ENCODE peak calls at places on chromosome 21, in five cellular contexts. One of them, this sample, is unnamed.

GRCh38 chr21:29181799-29182470 is 51.5 kb downstream of the MAP3K7CL start:
- DNase-seq in astrocyte of the spinal cord: peak
- DNase-seq in cardiac muscle cell: peak
- DNase-seq in adipocyte: peak
- DNase-seq in endodermal cell: no peak
- DNase-seq in this sample: no peak

GRCh38 chr21:42123509-42123908 is 52.4 kb downstream of the UMODL1 start:
- DNase-seq in astrocyte of the spinal cord: no peak
- DNase-seq in cardiac muscle cell: no peak
- DNase-seq in adipocyte: no peak
- DNase-seq in endodermal cell: no peak
- DNase-seq in this sample: no peak

GRCh38 chr21:44013380-44014088 is 1.4 kb downstream of the TRAPPC10 start:
- DNase-seq in astrocyte of the spinal cord: no peak
- DNase-seq in cardiac muscle cell: no peak
- DNase-seq in adipocyte: peak
- DNase-seq in endodermal cell: no peak
- DNase-seq in this sample: no peak

GRCh38 chr21:41766883-41767605 is at the start of gene RIPK4:
- DNase-seq in astrocyte of the spinal cord: peak
- DNase-seq in cardiac muscle cell: peak
- DNase-seq in adipocyte: peak
- DNase-seq in endodermal cell: peak
- DNase-seq in this sample: no peak

GRCh38 chr21:15164678-15165303 is 100.0 kb upstream of the NRIP1 start:
- DNase-seq in astrocyte of the spinal cord: no peak
- DNase-seq in cardiac muscle cell: no peak
- DNase-seq in adipocyte: no peak
- DNase-seq in endodermal cell: no peak
- DNase-seq in this sample: no peak

GRCh38 chr21:44606495-44606894 is 5.4 kb upstream of the KRTAP10-8 start:
- DNase-seq in astrocyte of the spinal cord: no peak
- DNase-seq in cardiac muscle cell: no peak
- DNase-seq in adipocyte: no peak
- DNase-seq in endodermal cell: no peak
- DNase-seq in this sample: no peak

GRCh38 chr21:45817345-45817744 is 164.2 kb upstream of the COL6A1 start:
- DNase-seq in astrocyte of the spinal cord: peak
- DNase-seq in cardiac muscle cell: no peak
- DNase-seq in adipocyte: no peak
- DNase-seq in endodermal cell: no peak
- DNase-seq in this sample: no peak

GRCh38 chr21:30257773-30258172 is 25.0 kb downstream of the KRTAP24-1 start:
- DNase-seq in astrocyte of the spinal cord: peak
- DNase-seq in cardiac muscle cell: peak
- DNase-seq in adipocyte: peak
- DNase-seq in endodermal cell: peak
- DNase-seq in this sample: no peak

GRCh38 chr21:38669186-38669585 is 136.5 kb upstream of the ETS2 start:
- DNase-seq in astrocyte of the spinal cord: peak
- DNase-seq in cardiac muscle cell: peak
- DNase-seq in adipocyte: peak
- DNase-seq in endodermal cell: peak
- DNase-seq in this sample: no peak

GRCh38 chr21:35853321-35853922 is 206.9 kb downstream of the SETD4 start:
- DNase-seq in astrocyte of the spinal cord: no peak
- DNase-seq in cardiac muscle cell: no peak
- DNase-seq in adipocyte: no peak
- DNase-seq in endodermal cell: no peak
- DNase-seq in this sample: no peak

GRCh38 chr21:43602277-43603229 is 56.7 kb downstream of the HSF2BP start:
- DNase-seq in astrocyte of the spinal cord: no peak
- DNase-seq in cardiac muscle cell: no peak
- DNase-seq in adipocyte: no peak
- DNase-seq in endodermal cell: no peak
- DNase-seq in this sample: no peak

GRCh38 chr21:37364722-37365121 is 1.9 kb upstream of the DYRK1A start:
- DNase-seq in astrocyte of the spinal cord: no peak
- DNase-seq in cardiac muscle cell: no peak
- DNase-seq in adipocyte: no peak
- DNase-seq in endodermal cell: no peak
- DNase-seq in this sample: no peak
- H3K4me3 ChIP-seq in astrocyte of the spinal cord: no peak
- H3K4me3 ChIP-seq in cardiac muscle cell: peak
- H3K4me3 ChIP-seq in adipocyte: peak
- H3K4me3 ChIP-seq in endodermal cell: peak
- H3K4me3 ChIP-seq in this sample: peak

GRCh38 chr21:34745557-34746255 is 76.9 kb downstream of the CLIC6 start:
- DNase-seq in astrocyte of the spinal cord: peak
- DNase-seq in cardiac muscle cell: peak
- DNase-seq in adipocyte: peak
- DNase-seq in endodermal cell: peak
- DNase-seq in this sample: no peak
- H3K4me3 ChIP-seq in astrocyte of the spinal cord: peak
- H3K4me3 ChIP-seq in cardiac muscle cell: no peak
- H3K4me3 ChIP-seq in adipocyte: peak
- H3K4me3 ChIP-seq in endodermal cell: no peak
- H3K4me3 ChIP-seq in this sample: no peak

DNA sequence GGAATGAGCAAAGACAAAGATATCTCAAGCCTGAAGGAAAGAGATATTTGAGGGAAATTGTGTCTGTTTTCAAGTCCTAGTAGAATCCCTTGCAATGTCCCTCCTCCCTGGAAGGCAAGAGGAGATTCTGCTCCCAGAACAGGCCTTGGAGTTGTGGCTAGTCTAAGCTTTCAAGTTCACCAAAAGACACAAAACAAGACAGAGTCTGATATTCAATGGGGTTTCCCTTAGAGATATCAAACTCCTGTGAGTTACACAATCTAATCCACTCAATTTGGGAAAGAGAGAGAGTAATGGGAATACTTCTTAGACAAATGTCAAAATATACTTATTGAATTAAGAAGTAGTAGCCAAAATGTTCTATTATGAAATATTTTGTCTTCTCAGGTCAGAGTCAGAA is 162.8 kb upstream of the ADAMTS5 start:
- DNase-seq in astrocyte of the spinal cord: no peak
- DNase-seq in cardiac muscle cell: no peak
- DNase-seq in adipocyte: no peak
- DNase-seq in endodermal cell: no peak
- DNase-seq in this sample: no peak
- H3K4me3 ChIP-seq in astrocyte of the spinal cord: no peak
- H3K4me3 ChIP-seq in cardiac muscle cell: no peak
- H3K4me3 ChIP-seq in adipocyte: no peak
- H3K4me3 ChIP-seq in endodermal cell: no peak
- H3K4me3 ChIP-seq in this sample: no peak

GRCh38 chr21:32410291-32410690 is 2.2 kb upstream of the EVA1C start:
- DNase-seq in astrocyte of the spinal cord: no peak
- DNase-seq in cardiac muscle cell: no peak
- DNase-seq in adipocyte: no peak
- DNase-seq in endodermal cell: no peak
- DNase-seq in this sample: no peak

GRCh38 chr21:32412162-32412997 is at the start of gene EVA1C:
- DNase-seq in astrocyte of the spinal cord: peak
- DNase-seq in cardiac muscle cell: peak
- DNase-seq in adipocyte: peak
- DNase-seq in endodermal cell: peak
- DNase-seq in this sample: no peak

GRCh38 chr21:32412998-32413504 is 545 bp downstream of the EVA1C start:
- DNase-seq in astrocyte of the spinal cord: peak
- DNase-seq in cardiac muscle cell: no peak
- DNase-seq in adipocyte: no peak
- DNase-seq in endodermal cell: no peak
- DNase-seq in this sample: peak

GRCh38 chr21:32411366-32412161 is 942 bp upstream of the EVA1C start:
- DNase-seq in astrocyte of the spinal cord: peak
- DNase-seq in cardiac muscle cell: peak
- DNase-seq in adipocyte: peak
- DNase-seq in endodermal cell: peak
- DNase-seq in this sample: peak

GRCh38 chr21:32410916-32411315 is 1.6 kb upstream of the EVA1C start:
- DNase-seq in astrocyte of the spinal cord: no peak
- DNase-seq in cardiac muscle cell: no peak
- DNase-seq in adipocyte: no peak
- DNase-seq in endodermal cell: no peak
- DNase-seq in this sample: no peak
- H3K4me3 ChIP-seq in astrocyte of the spinal cord: no peak
- H3K4me3 ChIP-seq in cardiac muscle cell: no peak
- H3K4me3 ChIP-seq in adipocyte: peak
- H3K4me3 ChIP-seq in endodermal cell: no peak
- H3K4me3 ChIP-seq in this sample: peak